ENCODE peak calls at places on chromosomes 1 and 21, in six cellular contexts. A is HCT116; O is colonic mucosa; P is neural progenitor cell; Q is esophagus muscularis mucosa; S is CD8-positive, alpha-beta T cell. T is an unnamed sample.

GRCh38 chr1:63890468-63890867 is 116.7 kb downstream of the ROR1 start:
- DNase-seq in Q (no peak), O (no peak), A (no peak), P (no peak), S (no peak), T (no peak)

GRCh38 chr1:156768610-156769295 is 1.4 kb downstream of the PRCC start:
- DNase-seq in P (no peak), Q (no peak), O (no peak), A (no peak), S (no peak), T (no peak)

GRCh38 chr1:39681999-39682398 is 9.2 kb downstream of the HPCAL4 start:
- DNase-seq in P (no peak), S (no peak), O (no peak), Q (no peak), A (no peak), T (no peak)

GRCh38 chr1:195590649-195591048 is 1017.6 kb downstream of the KCNT2 start:
- DNase-seq in O (no peak), P (no peak), S (no peak), A (no peak), Q (no peak), T (no peak)

GRCh38 chr1:168110896-168111545 is 25.7 kb downstream of the GPR161 start:
- DNase-seq in P (peak), O (no peak), A (peak), Q (no peak), S (no peak), T (no peak)

GRCh38 chr1:225987491-225988316 is 11.4 kb downstream of the SDE2 start:
- DNase-seq in A (peak), S (no peak), O (no peak), Q (no peak), P (peak), T (no peak)

GRCh38 chr21:37198989-37199924 is 67.9 kb downstream of the VPS26C start:
- DNase-seq in Q (no peak), S (no peak), P (no peak), O (no peak), A (peak), T (no peak)

GRCh38 chr1:150537732-150538684 is 11.2 kb upstream of the ADAMTSL4 start:
- DNase-seq in P (peak), Q (peak), A (no peak), S (no peak), O (no peak), T (no peak)

GRCh38 chr1:99646885-99647284 is 972 bp downstream of the PALMD start:
- DNase-seq in P (no peak), O (no peak), A (no peak), Q (no peak), S (no peak), T (no peak)

GRCh38 chr1:221777434-221778072 is 35.7 kb upstream of the DUSP10 start:
- DNase-seq in O (no peak), Q (no peak), P (no peak), A (no peak), S (peak), T (no peak)

GRCh38 chr1:23395162-23395724 is 25.6 kb upstream of the ZNF436 start:
- DNase-seq in Q (no peak), O (no peak), A (no peak), S (no peak), P (no peak), T (no peak)

GRCh38 chr1:17121881-17122280 is 2.6 kb upstream of the PADI2 start:
- DNase-seq in S (no peak), A (no peak), Q (no peak), O (no peak), P (no peak), T (no peak)

GRCh38 chr1:185314416-185314815 is 2.6 kb downstream of the IVNS1ABP start:
- DNase-seq in Q (no peak), O (peak), A (no peak), S (no peak), P (peak), T (no peak)

GRCh38 chr1:51469518-51469917 is 49.5 kb downstream of the EPS15 start:
- DNase-seq in O (no peak), Q (no peak), P (no peak), A (no peak), S (no peak), T (no peak)

GRCh38 chr1:50841791-50842387 is 118.2 kb downstream of the FAF1 start:
- DNase-seq in S (no peak), P (no peak), Q (no peak), A (no peak), O (no peak), T (no peak)

GRCh38 chr1:220702733-220703704 is 12.9 kb downstream of the C1orf115 start:
- DNase-seq in O (no peak), S (no peak), A (no peak), P (no peak), Q (peak), T (no peak)

GRCh38 chr1:67888707-67889106 is 55.4 kb upstream of the GNG12 start:
- DNase-seq in Q (no peak), O (no peak), P (peak), A (no peak), S (no peak), T (no peak)

GRCh38 chr1:2229032-2229920 is 1.2 kb downstream of the SKI start:
- DNase-seq in P (peak), A (no peak), O (peak), S (peak), Q (no peak), T (no peak)

GRCh38 chr1:2227341-2228156 is 570 bp upstream of the SKI start:
- DNase-seq in A (peak), O (peak), S (peak), P (peak), Q (peak), T (no peak)

GRCh38 chr1:2229921-2230700 is 2.0 kb downstream of the SKI start:
- DNase-seq in O (peak), Q (no peak), S (no peak), A (no peak), P (no peak), T (no peak)

GRCh38 chr1:2228157-2228594 is at the start of gene SKI:
- DNase-seq in S (no peak), O (no peak), P (no peak), A (no peak), Q (no peak), T (no peak)

DNA sequence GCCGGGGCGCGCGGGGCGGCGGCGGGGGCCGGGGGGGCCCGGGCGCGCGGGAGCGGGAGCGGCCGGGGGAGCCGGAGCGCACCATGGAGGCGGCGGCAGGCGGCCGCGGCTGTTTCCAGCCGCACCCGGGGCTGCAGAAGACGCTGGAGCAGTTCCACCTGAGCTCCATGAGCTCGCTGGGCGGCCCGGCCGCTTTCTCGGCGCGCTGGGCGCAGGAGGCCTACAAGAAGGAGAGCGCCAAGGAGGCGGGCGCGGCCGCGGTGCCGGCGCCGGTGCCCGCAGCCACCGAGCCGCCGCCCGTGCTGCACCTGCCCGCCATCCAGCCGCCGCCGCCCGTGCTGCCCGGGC is 539 bp downstream of the SKI start:
- DNase-seq in O (no peak), S (no peak), P (no peak), A (no peak), Q (no peak), T (no peak)
- H3K27ac ChIP-seq in O (peak), S (peak), P (no peak), A (peak), Q (peak), T (no peak)

DNA sequence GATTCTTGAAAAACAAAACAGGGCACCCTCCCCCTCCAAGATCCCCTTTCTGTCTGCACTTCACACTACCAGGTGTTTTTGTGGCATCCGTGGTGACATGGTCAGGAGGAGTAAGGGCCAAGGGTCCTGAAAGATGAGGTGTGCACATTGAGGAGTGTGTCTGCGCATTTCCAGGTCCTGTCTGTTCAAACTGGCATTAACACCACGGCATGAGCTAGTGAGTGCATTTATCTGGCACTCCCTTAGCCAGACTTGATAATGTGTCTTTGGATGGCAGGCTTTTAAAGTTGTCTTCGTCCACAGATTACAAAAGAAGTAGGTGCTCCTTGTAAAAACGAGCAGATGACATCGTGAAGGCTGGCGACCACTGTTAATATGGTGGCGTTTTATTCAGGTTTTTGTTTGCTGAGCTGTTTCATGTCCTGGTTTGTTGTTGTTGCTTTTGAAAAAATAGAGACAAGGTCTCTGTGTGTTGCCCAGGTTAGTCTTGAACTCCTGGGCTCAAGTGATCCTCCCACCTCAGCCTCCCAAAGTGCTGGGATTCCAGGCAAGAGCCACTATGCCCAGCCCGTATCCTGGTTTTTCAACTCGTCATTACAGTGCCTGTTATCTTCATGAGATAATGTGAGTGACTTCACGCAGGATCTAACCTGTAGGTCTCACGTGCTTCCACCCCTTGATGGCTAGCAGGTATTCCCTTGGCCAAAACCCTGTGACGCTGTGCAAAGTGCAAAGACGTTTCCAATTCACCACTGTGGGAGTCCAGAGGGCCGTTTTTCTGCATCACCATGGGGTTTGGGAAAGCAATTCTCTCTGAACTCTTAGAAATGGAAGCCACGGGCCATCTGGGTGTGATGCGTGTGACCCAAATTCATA is 4.2 kb downstream of the TMEM51 start:
- DNase-seq in Q (no peak), P (no peak), S (no peak), A (no peak), O (no peak), T (no peak)
- H3K27ac ChIP-seq in Q (no peak), P (no peak), S (no peak), A (no peak), O (no peak), T (no peak)

DNA sequence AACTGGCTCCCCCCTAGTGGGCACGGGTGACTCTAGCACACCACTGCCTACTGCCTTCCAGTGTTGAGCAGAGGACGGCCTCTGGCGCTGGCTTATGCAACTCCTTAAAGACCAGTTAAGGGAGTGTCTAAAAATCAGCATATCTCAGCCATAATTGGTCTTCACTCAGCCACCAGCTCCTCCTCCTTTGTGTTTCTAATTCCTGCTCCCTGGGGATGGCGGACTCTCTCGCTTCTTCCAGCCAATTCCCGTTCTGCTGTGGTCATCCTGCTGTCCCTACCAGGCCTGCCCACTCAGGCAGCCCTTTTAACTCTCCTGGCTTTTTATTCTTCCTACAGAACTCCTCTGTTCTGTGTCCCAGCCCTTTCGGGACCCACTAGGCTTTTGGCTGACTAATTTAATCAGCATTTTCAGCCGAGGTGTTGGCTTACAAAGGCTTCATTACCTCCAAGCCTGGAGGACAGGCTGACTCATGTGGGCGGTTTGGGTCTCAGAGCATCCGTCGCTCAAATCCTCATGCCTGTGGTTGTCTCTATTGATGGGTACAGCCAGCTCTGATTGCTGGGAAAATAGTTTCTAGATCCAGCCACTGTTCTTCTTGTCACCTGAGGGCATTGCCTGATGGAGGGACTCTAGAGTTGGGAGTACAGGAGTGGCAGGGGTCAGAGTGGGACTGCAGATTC is 332.5 kb downstream of the CAMTA1 start:
- DNase-seq in A (peak), P (peak), O (no peak), Q (no peak), S (no peak), T (no peak)
- H3K27ac ChIP-seq in A (peak), P (peak), O (no peak), Q (no peak), S (no peak), T (no peak)

DNA sequence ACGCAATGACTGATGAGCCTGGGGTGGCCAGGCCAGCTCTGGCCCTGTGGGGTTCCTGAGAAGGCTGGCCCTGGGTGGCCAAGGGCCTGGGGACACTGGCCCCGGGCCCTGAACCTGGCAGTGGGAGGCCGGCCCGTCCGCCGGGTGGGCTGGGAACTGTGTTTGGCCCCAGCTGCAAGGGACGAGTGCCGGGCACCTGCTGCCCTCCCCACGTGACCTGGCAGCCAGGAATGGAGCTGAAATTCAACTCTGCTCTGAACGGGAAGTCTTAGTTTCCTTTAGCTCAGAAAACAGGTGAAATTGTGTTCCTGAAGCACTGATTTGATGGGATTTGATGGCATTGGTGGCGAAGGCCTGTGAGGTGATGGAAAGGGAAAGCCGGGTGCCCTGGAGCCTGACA is 8.2 kb upstream of the TTLL10 start:
- DNase-seq in Q (no peak), A (no peak), O (no peak), P (no peak), S (no peak), T (no peak)
- H3K27ac ChIP-seq in Q (peak), A (peak), O (peak), P (no peak), S (no peak), T (no peak)

GRCh38 chr21:41169701-41170100 is 1.7 kb downstream of the BACE2 start:
- DNase-seq in A (no peak), O (no peak), S (no peak), P (no peak), Q (no peak), T (no peak)

GRCh38 chr21:41168391-41169257 is 664 bp downstream of the BACE2 start:
- DNase-seq in O (peak), S (no peak), A (no peak), P (peak), Q (peak), T (no peak)

GRCh38 chr21:41169258-41169576 is 1.3 kb downstream of the BACE2 start:
- DNase-seq in O (no peak), S (no peak), P (no peak), Q (no peak), A (no peak), T (no peak)

GRCh38 chr21:41166947-41167346 is 1.0 kb upstream of the BACE2 start:
- DNase-seq in A (no peak), Q (no peak), S (no peak), O (peak), P (no peak), T (no peak)

DNA sequence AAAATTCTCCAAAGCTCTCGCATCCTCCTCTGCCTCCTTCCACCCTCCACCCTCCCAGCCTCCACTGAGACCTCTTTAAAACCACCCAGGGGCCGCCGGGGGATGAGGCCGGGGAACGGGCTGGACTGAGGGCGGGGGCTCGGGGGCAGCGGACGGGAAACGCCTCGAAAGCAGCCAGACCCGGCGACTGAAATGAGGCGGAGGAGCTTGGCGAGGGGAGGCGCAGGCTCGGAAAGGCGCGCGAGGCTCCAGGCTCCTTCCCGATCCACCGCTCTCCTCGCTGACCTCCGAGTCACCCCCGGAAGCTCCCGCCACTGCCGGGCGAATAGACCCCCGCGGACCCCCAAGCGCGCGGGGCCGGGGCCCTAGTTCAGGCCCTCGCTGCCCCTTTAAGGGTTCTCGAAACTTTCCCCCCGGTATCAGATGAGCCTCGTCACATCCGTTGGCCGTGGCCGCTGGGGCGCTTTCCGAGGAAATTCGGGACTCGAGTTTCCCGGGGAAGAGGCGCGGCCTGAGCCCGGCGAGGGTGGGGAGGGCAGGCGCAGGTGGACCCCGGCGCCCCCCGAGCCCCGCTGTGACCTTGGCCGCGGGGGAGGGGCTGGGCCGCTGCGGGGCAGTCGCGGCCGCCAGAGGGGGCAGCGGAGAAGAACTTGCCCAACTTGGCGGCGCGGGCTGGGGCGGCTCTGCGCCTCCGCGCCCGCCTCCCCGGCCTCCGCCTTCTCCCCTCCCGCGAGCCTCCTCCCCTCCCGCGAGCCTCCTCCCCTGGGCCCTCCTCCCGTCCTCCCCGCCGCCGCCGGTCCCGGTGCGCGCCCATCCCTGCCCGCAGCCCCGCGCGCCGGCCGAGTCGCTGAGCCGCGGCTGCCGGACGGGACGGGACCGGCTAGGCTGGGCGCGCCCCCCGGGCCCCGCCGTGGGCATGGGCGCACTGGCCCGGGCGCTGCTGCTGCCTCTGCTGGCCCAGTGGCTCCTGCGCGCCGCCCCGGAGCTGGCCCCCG is at the start of gene BACE2:
- DNase-seq in S (no peak), O (peak), A (no peak), P (peak), Q (peak), T (no peak)
- H3K27ac ChIP-seq in S (no peak), O (peak), A (peak), P (no peak), Q (peak), T (peak)

DNA sequence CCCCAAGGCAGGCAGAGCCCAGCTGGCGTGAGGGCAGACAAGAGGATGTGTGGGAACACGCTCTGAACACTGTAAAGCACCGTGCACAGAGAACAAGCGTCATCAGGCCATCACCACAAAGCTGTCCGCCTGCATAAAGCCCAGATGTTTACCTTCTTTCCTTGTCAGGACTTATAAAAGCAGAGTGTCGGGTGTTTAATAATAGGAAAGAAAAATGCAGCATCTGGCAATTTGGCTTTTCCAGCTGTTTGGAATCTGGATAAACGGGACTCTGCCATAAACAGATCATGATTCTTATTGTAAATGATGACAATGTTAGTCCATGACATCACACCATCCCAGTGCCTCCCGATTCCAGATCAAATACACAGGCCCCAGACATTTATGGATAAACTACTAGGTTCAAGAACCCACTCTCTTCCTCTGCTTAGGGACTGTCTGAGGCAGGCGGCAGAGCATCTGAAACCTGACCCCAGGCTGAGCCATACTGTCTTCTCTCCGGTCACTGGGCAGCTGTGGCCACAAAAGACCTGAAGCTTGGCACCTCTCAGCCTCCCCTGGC is 4.2 kb downstream of the GLIS1 start:
- DNase-seq in A (no peak), P (peak), O (no peak), Q (no peak), S (no peak), T (no peak)
- H3K27ac ChIP-seq in A (no peak), P (no peak), O (no peak), Q (no peak), S (no peak), T (no peak)

GRCh38 chr1:8463144-8463927 is 145.4 kb downstream of the SLC45A1 start:
- DNase-seq in A (no peak), S (no peak), P (no peak), O (peak), Q (no peak), T (peak)
- H3K27ac ChIP-seq in A (no peak), S (no peak), P (peak), O (peak), Q (peak), T (peak)